ENCODE peak calls at places on chromosomes 6 and 20, in eight cellular contexts. One of them, this sample, is unnamed.

GRCh38 chr20:11218035-11218680 is 544.4 kb upstream of the JAG1 start:
- DNase-seq in coronary artery: no peak
- DNase-seq in SK-N-SH: no peak
- DNase-seq in endothelial cell of umbilical vein: no peak
- DNase-seq in mesothelial cell of epicardium: no peak
- DNase-seq in activated CD8-positive, alpha-beta T cell treated with anti-CD3 and anti-CD28 coated beads for 36 hours: no peak
- DNase-seq in RWPE1: no peak
- DNase-seq in neural crest cell: no peak
- DNase-seq in this sample: no peak

GRCh38 chr6:38796006-38796405 is 80.9 kb downstream of the DNAH8 start:
- DNase-seq in activated CD8-positive, alpha-beta T cell treated with anti-CD3 and anti-CD28 coated beads for 36 hours: no peak
- DNase-seq in endothelial cell of umbilical vein: peak; percentile 74
- DNase-seq in RWPE1: no peak
- DNase-seq in SK-N-SH: no peak
- DNase-seq in mesothelial cell of epicardium: no peak
- DNase-seq in coronary artery: no peak
- DNase-seq in neural crest cell: no peak
- DNase-seq in this sample: no peak

GRCh38 chr20:24590193-24590982 is 121.0 kb downstream of the SYNDIG1 start:
- DNase-seq in neural crest cell: no peak
- DNase-seq in coronary artery: peak; percentile 67
- DNase-seq in RWPE1: no peak
- DNase-seq in SK-N-SH: peak; percentile 34
- DNase-seq in endothelial cell of umbilical vein: no peak
- DNase-seq in activated CD8-positive, alpha-beta T cell treated with anti-CD3 and anti-CD28 coated beads for 36 hours: no peak
- DNase-seq in mesothelial cell of epicardium: no peak
- DNase-seq in this sample: no peak

GRCh38 chr6:15887491-15888461 is 224.9 kb upstream of the DTNBP1 start:
- DNase-seq in SK-N-SH: no peak
- DNase-seq in neural crest cell: no peak
- DNase-seq in endothelial cell of umbilical vein: no peak
- DNase-seq in coronary artery: no peak
- DNase-seq in RWPE1: no peak
- DNase-seq in mesothelial cell of epicardium: no peak
- DNase-seq in activated CD8-positive, alpha-beta T cell treated with anti-CD3 and anti-CD28 coated beads for 36 hours: no peak
- DNase-seq in this sample: no peak

GRCh38 chr6:39048481-39049399 is at the start of gene GLP1R:
- DNase-seq in activated CD8-positive, alpha-beta T cell treated with anti-CD3 and anti-CD28 coated beads for 36 hours: peak; percentile 18
- DNase-seq in mesothelial cell of epicardium: no peak
- DNase-seq in coronary artery: peak; percentile 62
- DNase-seq in RWPE1: no peak
- DNase-seq in endothelial cell of umbilical vein: no peak
- DNase-seq in neural crest cell: no peak
- DNase-seq in SK-N-SH: peak; percentile 83
- DNase-seq in this sample: no peak

GRCh38 chr6:113405326-113406050 is 451.7 kb upstream of the MARCKS start:
- DNase-seq in endothelial cell of umbilical vein: no peak
- DNase-seq in neural crest cell: no peak
- DNase-seq in RWPE1: no peak
- DNase-seq in mesothelial cell of epicardium: no peak
- DNase-seq in activated CD8-positive, alpha-beta T cell treated with anti-CD3 and anti-CD28 coated beads for 36 hours: no peak
- DNase-seq in coronary artery: no peak
- DNase-seq in SK-N-SH: no peak
- DNase-seq in this sample: no peak

GRCh38 chr6:166774770-166775169 is 147.7 kb upstream of the RPS6KA2 start:
- DNase-seq in RWPE1: no peak
- DNase-seq in neural crest cell: no peak
- DNase-seq in coronary artery: no peak
- DNase-seq in endothelial cell of umbilical vein: no peak
- DNase-seq in activated CD8-positive, alpha-beta T cell treated with anti-CD3 and anti-CD28 coated beads for 36 hours: no peak
- DNase-seq in SK-N-SH: no peak
- DNase-seq in mesothelial cell of epicardium: no peak
- DNase-seq in this sample: no peak

GRCh38 chr20:35200255-35200654 is 26.2 kb upstream of the MMP24 start:
- DNase-seq in endothelial cell of umbilical vein: no peak
- DNase-seq in coronary artery: no peak
- DNase-seq in neural crest cell: no peak
- DNase-seq in activated CD8-positive, alpha-beta T cell treated with anti-CD3 and anti-CD28 coated beads for 36 hours: no peak
- DNase-seq in SK-N-SH: no peak
- DNase-seq in mesothelial cell of epicardium: no peak
- DNase-seq in RWPE1: peak; percentile 78
- DNase-seq in this sample: no peak

GRCh38 chr6:150710236-150710635 is 110.6 kb downstream of the PLEKHG1 start:
- DNase-seq in mesothelial cell of epicardium: no peak
- DNase-seq in neural crest cell: no peak
- DNase-seq in endothelial cell of umbilical vein: no peak
- DNase-seq in RWPE1: no peak
- DNase-seq in SK-N-SH: no peak
- DNase-seq in coronary artery: no peak
- DNase-seq in activated CD8-positive, alpha-beta T cell treated with anti-CD3 and anti-CD28 coated beads for 36 hours: no peak
- DNase-seq in this sample: no peak

GRCh38 chr6:150713876-150714275 is 114.2 kb downstream of the PLEKHG1 start:
- DNase-seq in endothelial cell of umbilical vein: no peak
- DNase-seq in mesothelial cell of epicardium: no peak
- DNase-seq in coronary artery: no peak
- DNase-seq in activated CD8-positive, alpha-beta T cell treated with anti-CD3 and anti-CD28 coated beads for 36 hours: no peak
- DNase-seq in neural crest cell: no peak
- DNase-seq in RWPE1: no peak
- DNase-seq in SK-N-SH: no peak
- DNase-seq in this sample: no peak

GRCh38 chr6:150711061-150711460 is 111.4 kb downstream of the PLEKHG1 start:
- DNase-seq in activated CD8-positive, alpha-beta T cell treated with anti-CD3 and anti-CD28 coated beads for 36 hours: no peak
- DNase-seq in neural crest cell: no peak
- DNase-seq in coronary artery: no peak
- DNase-seq in SK-N-SH: no peak
- DNase-seq in RWPE1: no peak
- DNase-seq in mesothelial cell of epicardium: no peak
- DNase-seq in endothelial cell of umbilical vein: no peak
- DNase-seq in this sample: no peak

GRCh38 chr6:150712502-150713252 is 113.0 kb downstream of the PLEKHG1 start:
- DNase-seq in mesothelial cell of epicardium: no peak
- DNase-seq in activated CD8-positive, alpha-beta T cell treated with anti-CD3 and anti-CD28 coated beads for 36 hours: no peak
- DNase-seq in neural crest cell: no peak
- DNase-seq in endothelial cell of umbilical vein: peak; percentile 24
- DNase-seq in SK-N-SH: no peak
- DNase-seq in RWPE1: no peak
- DNase-seq in coronary artery: no peak
- DNase-seq in this sample: no peak

DNA sequence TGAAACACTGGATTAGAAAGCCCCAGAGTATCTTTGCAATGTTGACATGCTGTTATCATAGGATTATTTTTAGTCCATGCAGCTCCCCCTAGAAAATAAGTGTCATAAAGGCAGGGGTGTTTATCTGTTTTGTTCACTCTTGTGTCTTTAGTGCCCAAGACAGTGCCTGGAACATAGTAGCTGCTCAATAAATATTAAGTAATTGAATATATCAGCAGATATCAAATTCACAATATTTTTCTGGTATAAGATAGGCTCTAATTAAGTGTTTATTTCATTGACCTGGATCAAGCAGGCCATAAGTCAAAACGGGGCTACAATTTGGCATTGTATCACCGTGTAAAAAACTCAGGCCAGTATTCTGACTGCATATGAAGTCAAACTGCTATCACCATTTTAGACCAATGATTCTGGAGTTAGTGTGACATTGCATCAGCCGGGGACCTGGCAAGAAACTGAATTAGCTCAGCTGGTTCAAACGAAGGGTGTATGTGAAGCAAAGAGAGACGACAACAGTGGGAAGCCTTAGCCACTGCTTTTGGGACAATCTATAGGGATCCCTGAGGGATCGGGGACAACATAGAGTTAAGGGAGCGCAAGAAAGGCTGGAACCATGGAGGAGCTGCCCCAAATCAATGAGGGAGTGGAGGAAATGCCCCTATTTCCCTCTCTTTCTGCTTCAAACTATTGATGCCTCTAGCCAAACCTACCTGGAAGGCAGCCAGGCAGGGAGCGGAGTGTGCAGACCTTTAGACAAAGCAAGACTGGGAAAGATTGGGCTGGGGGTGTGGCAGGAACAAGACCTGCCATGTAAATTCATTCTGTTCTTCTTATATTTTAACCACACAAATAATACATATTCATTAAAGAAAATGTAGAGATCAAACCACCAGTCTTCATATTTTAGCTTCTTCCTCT is 112.2 kb downstream of the PLEKHG1 start:
- DNase-seq in SK-N-SH: no peak
- DNase-seq in endothelial cell of umbilical vein: no peak
- DNase-seq in coronary artery: no peak
- DNase-seq in mesothelial cell of epicardium: no peak
- DNase-seq in RWPE1: no peak
- DNase-seq in neural crest cell: no peak
- DNase-seq in activated CD8-positive, alpha-beta T cell treated with anti-CD3 and anti-CD28 coated beads for 36 hours: no peak
- DNase-seq in this sample: no peak
- TF ChIP-seq CTCF in SK-N-SH: no peak
- TF ChIP-seq CTCF in endothelial cell of umbilical vein: no peak
- TF ChIP-seq CTCF in coronary artery: no peak
- TF ChIP-seq CTCF in mesothelial cell of epicardium: no peak
- TF ChIP-seq CTCF in RWPE1: no peak
- TF ChIP-seq CTCF in neural crest cell: no peak
- TF ChIP-seq CTCF in activated CD8-positive, alpha-beta T cell treated with anti-CD3 and anti-CD28 coated beads for 36 hours: no peak
- TF ChIP-seq CTCF in this sample: no peak

GRCh38 chr20:50931048-50931305 is 260 bp downstream of the ADNP start:
- DNase-seq in activated CD8-positive, alpha-beta T cell treated with anti-CD3 and anti-CD28 coated beads for 36 hours: no peak
- DNase-seq in neural crest cell: no peak
- DNase-seq in endothelial cell of umbilical vein: no peak
- DNase-seq in RWPE1: no peak
- DNase-seq in SK-N-SH: no peak
- DNase-seq in coronary artery: no peak
- DNase-seq in mesothelial cell of epicardium: no peak
- DNase-seq in this sample: no peak

GRCh38 chr20:50931306-50932015 is at the start of gene ADNP:
- DNase-seq in SK-N-SH: peak; percentile 91
- DNase-seq in neural crest cell: peak; percentile 87
- DNase-seq in mesothelial cell of epicardium: peak; percentile 85
- DNase-seq in activated CD8-positive, alpha-beta T cell treated with anti-CD3 and anti-CD28 coated beads for 36 hours: peak; percentile 91
- DNase-seq in endothelial cell of umbilical vein: peak; percentile 95
- DNase-seq in coronary artery: peak; percentile 93
- DNase-seq in RWPE1: peak; percentile 90
- DNase-seq in this sample: peak; percentile 92

GRCh38 chr20:50929299-50930138 is 1.7 kb downstream of the ADNP start:
- DNase-seq in endothelial cell of umbilical vein: peak; percentile 92
- DNase-seq in coronary artery: peak; percentile 91
- DNase-seq in neural crest cell: peak; percentile 95
- DNase-seq in RWPE1: peak; percentile 90
- DNase-seq in SK-N-SH: peak; percentile 84
- DNase-seq in activated CD8-positive, alpha-beta T cell treated with anti-CD3 and anti-CD28 coated beads for 36 hours: peak; percentile 99
- DNase-seq in mesothelial cell of epicardium: peak; percentile 83
- DNase-seq in this sample: peak; percentile 73

GRCh38 chr20:50930139-50931047 is 844 bp downstream of the ADNP start:
- DNase-seq in RWPE1: peak; percentile 60
- DNase-seq in activated CD8-positive, alpha-beta T cell treated with anti-CD3 and anti-CD28 coated beads for 36 hours: peak; percentile 32
- DNase-seq in neural crest cell: peak; percentile 18
- DNase-seq in mesothelial cell of epicardium: peak; percentile 29
- DNase-seq in coronary artery: no peak
- DNase-seq in SK-N-SH: peak; percentile 47
- DNase-seq in endothelial cell of umbilical vein: no peak
- DNase-seq in this sample: no peak

DNA sequence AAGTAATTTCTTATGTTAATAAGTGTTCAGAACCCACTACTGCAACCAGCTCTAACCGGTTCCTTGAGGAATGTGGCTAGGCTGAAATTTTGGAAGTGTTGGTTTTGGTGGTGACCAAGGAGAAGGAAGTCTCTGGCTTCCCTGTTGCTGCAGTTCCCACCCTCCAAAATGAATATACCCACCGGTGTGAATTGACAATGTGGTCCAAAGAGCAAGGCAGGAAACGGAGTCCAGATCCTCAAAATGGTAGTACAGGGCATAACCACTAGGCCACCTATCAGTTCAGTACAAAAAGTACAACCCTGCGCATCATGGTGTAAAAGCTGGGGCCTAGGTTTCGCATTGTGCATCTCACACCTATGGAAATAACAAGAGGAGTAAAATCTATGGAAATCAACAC is 2.8 kb downstream of the ADNP start:
- DNase-seq in mesothelial cell of epicardium: no peak
- DNase-seq in coronary artery: no peak
- DNase-seq in neural crest cell: no peak
- DNase-seq in endothelial cell of umbilical vein: no peak
- DNase-seq in RWPE1: no peak
- DNase-seq in SK-N-SH: no peak
- DNase-seq in activated CD8-positive, alpha-beta T cell treated with anti-CD3 and anti-CD28 coated beads for 36 hours: no peak
- DNase-seq in this sample: no peak
- TF ChIP-seq CTCF in mesothelial cell of epicardium: peak; percentile 26
- TF ChIP-seq CTCF in coronary artery: no peak
- TF ChIP-seq CTCF in neural crest cell: no peak
- TF ChIP-seq CTCF in endothelial cell of umbilical vein: no peak
- TF ChIP-seq CTCF in RWPE1: no peak
- TF ChIP-seq CTCF in SK-N-SH: no peak
- TF ChIP-seq CTCF in activated CD8-positive, alpha-beta T cell treated with anti-CD3 and anti-CD28 coated beads for 36 hours: no peak
- TF ChIP-seq CTCF in this sample: no peak

DNA sequence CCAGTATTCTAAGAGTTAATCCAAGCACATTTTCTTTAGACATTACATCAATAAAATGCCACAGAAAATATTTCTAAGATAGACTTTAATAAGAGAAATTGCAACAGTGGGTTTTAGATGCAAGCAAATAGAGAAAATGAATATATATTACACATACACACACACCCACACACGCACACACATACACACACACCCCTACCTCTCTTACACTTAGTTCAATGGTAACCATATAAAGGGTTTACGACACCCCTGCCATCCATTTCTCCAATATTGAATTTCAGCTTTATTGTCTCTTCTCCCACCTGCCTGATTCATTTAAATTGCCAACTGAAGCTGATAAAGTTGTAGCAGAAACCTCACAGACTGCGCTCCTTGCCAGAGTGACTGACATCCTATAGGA is 154.6 kb downstream of the ADAT2 start:
- DNase-seq in coronary artery: no peak
- DNase-seq in SK-N-SH: no peak
- DNase-seq in neural crest cell: no peak
- DNase-seq in RWPE1: no peak
- DNase-seq in mesothelial cell of epicardium: no peak
- DNase-seq in endothelial cell of umbilical vein: no peak
- DNase-seq in activated CD8-positive, alpha-beta T cell treated with anti-CD3 and anti-CD28 coated beads for 36 hours: no peak
- DNase-seq in this sample: no peak
- TF ChIP-seq CTCF in coronary artery: no peak
- TF ChIP-seq CTCF in SK-N-SH: no peak
- TF ChIP-seq CTCF in neural crest cell: no peak
- TF ChIP-seq CTCF in RWPE1: no peak
- TF ChIP-seq CTCF in mesothelial cell of epicardium: no peak
- TF ChIP-seq CTCF in endothelial cell of umbilical vein: no peak
- TF ChIP-seq CTCF in activated CD8-positive, alpha-beta T cell treated with anti-CD3 and anti-CD28 coated beads for 36 hours: no peak
- TF ChIP-seq CTCF in this sample: no peak

DNA sequence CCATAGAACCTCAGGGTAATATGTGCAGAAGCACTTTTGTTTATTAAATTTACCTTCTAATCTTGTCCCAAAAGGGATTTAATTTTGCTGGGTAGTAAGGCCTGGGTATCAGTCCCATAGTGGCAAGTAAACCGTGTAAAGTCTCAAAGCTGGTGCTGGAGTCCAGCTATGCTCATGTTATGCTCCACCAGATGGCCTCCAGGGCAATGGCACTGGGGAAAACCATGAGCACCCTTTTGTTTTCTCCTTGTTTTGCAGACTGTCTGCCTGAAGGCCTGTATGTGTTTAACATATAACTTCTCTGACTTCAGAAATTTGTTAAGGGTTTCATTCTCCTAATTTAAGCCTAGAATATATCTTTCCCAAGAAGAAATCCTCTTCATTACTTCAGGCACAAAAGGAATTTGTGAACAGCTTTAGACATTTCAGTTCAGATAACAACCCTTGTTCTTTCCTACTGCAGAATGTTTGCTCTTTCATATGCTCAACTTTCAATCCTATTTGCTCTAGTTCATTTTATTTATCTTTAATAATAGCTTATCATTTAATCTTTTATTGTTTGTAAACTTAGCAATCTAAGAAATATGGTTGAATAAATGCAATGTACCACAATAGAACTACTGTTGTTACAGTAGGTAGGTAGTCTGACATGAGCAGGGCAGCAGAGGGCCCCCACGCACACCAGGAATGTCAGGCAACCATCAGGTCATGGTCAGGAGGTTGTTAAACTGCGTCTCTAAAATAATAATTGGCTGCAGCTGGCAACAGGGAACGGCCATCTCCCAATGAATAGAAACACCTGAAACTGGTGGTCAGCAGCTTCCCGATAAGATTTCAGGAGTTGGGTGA is 162.8 kb downstream of the TENT5A start:
- DNase-seq in endothelial cell of umbilical vein: no peak
- DNase-seq in RWPE1: no peak
- DNase-seq in mesothelial cell of epicardium: no peak
- DNase-seq in activated CD8-positive, alpha-beta T cell treated with anti-CD3 and anti-CD28 coated beads for 36 hours: no peak
- DNase-seq in coronary artery: no peak
- DNase-seq in SK-N-SH: no peak
- DNase-seq in neural crest cell: no peak
- DNase-seq in this sample: no peak
- TF ChIP-seq CTCF in endothelial cell of umbilical vein: no peak
- TF ChIP-seq CTCF in RWPE1: no peak
- TF ChIP-seq CTCF in mesothelial cell of epicardium: no peak
- TF ChIP-seq CTCF in activated CD8-positive, alpha-beta T cell treated with anti-CD3 and anti-CD28 coated beads for 36 hours: no peak
- TF ChIP-seq CTCF in coronary artery: no peak
- TF ChIP-seq CTCF in SK-N-SH: peak; percentile 10
- TF ChIP-seq CTCF in neural crest cell: no peak
- TF ChIP-seq CTCF in this sample: no peak